ENCODE peak calls at places on chromosomes 3 and 15, in five cellular contexts. One of them, this sample, is unnamed.

GRCh38 chr3:159604151-159604581 is 384.5 kb upstream of the IL12A start:
- DNase-seq in GM23338: no peak
- DNase-seq in stomach: no peak
- DNase-seq in upper lobe of left lung: no peak
- DNase-seq in SK-N-SH: no peak
- DNase-seq in this sample: no peak

GRCh38 chr3:198079771-198080520 is 119.9 kb downstream of the LMLN start:
- DNase-seq in GM23338: peak; percentile 63
- DNase-seq in stomach: no peak
- DNase-seq in upper lobe of left lung: no peak
- DNase-seq in SK-N-SH: no peak
- DNase-seq in this sample: no peak

GRCh38 chr3:45832691-45833090 is 9.2 kb downstream of the LZTFL1 start:
- DNase-seq in GM23338: peak; percentile 45
- DNase-seq in stomach: no peak
- DNase-seq in upper lobe of left lung: no peak
- DNase-seq in SK-N-SH: peak; percentile 25
- DNase-seq in this sample: no peak

GRCh38 chr3:45528429-45528828 is 66.1 kb upstream of the LIMD1 start:
- DNase-seq in GM23338: no peak
- DNase-seq in stomach: no peak
- DNase-seq in upper lobe of left lung: no peak
- DNase-seq in SK-N-SH: no peak
- DNase-seq in this sample: no peak

GRCh38 chr15:101288905-101289513 is 6.0 kb downstream of the SNRPA1 start:
- DNase-seq in GM23338: peak; percentile 81
- DNase-seq in stomach: no peak
- DNase-seq in upper lobe of left lung: no peak
- DNase-seq in SK-N-SH: peak; percentile 55
- DNase-seq in this sample: no peak

GRCh38 chr15:67133738-67134576 is 68.6 kb downstream of the SMAD3 start:
- DNase-seq in GM23338: peak; percentile 44
- DNase-seq in stomach: no peak
- DNase-seq in upper lobe of left lung: no peak
- DNase-seq in SK-N-SH: no peak
- DNase-seq in this sample: no peak

GRCh38 chr15:48388937-48389309 is 57.7 kb downstream of the DUT start:
- DNase-seq in GM23338: no peak
- DNase-seq in stomach: no peak
- DNase-seq in upper lobe of left lung: no peak
- DNase-seq in SK-N-SH: no peak
- DNase-seq in this sample: no peak

GRCh38 chr15:73387507-73388255 is 18.9 kb upstream of the HCN4 start:
- DNase-seq in GM23338: peak; percentile 56
- DNase-seq in stomach: no peak
- DNase-seq in upper lobe of left lung: no peak
- DNase-seq in SK-N-SH: no peak
- DNase-seq in this sample: no peak

GRCh38 chr3:151468284-151468917 is 7.5 kb upstream of the IGSF10 start:
- DNase-seq in GM23338: peak; percentile 94
- DNase-seq in stomach: peak; percentile 48
- DNase-seq in upper lobe of left lung: peak; percentile 37
- DNase-seq in SK-N-SH: peak; percentile 58
- DNase-seq in this sample: no peak

GRCh38 chr3:8903191-8903590 is 60.1 kb downstream of the RAD18 start:
- DNase-seq in GM23338: no peak
- DNase-seq in stomach: no peak
- DNase-seq in upper lobe of left lung: no peak
- DNase-seq in SK-N-SH: no peak
- DNase-seq in this sample: no peak

GRCh38 chr15:65184305-65184943 is 718 bp downstream of the CLPX start:
- DNase-seq in GM23338: peak; percentile 79
- DNase-seq in stomach: peak; percentile 58
- DNase-seq in upper lobe of left lung: peak; percentile 78
- DNase-seq in SK-N-SH: peak; percentile 70
- DNase-seq in this sample: peak; percentile 91

GRCh38 chr3:146308222-146308621 is 57.3 kb upstream of the PLSCR4 start:
- DNase-seq in GM23338: no peak
- DNase-seq in stomach: no peak
- DNase-seq in upper lobe of left lung: no peak
- DNase-seq in SK-N-SH: no peak
- DNase-seq in this sample: no peak

GRCh38 chr15:64461577-64462162 is 1.3 kb downstream of the ZNF609 start:
- DNase-seq in GM23338: peak; percentile 56
- DNase-seq in stomach: peak; percentile 28
- DNase-seq in upper lobe of left lung: peak; percentile 31
- DNase-seq in SK-N-SH: peak; percentile 49
- DNase-seq in this sample: no peak

GRCh38 chr15:72584006-72584405 is 70.5 kb upstream of the GOLGA6B start:
- DNase-seq in GM23338: peak; percentile 43
- DNase-seq in stomach: no peak
- DNase-seq in upper lobe of left lung: no peak
- DNase-seq in SK-N-SH: no peak
- DNase-seq in this sample: no peak

GRCh38 chr3:111863942-111864341 is 4.9 kb downstream of the PHLDB2 start:
- DNase-seq in GM23338: no peak
- DNase-seq in stomach: no peak
- DNase-seq in upper lobe of left lung: no peak
- DNase-seq in SK-N-SH: no peak
- DNase-seq in this sample: no peak

GRCh38 chr3:111871809-111872623 is 13.0 kb downstream of the PHLDB2 start:
- DNase-seq in GM23338: no peak
- DNase-seq in stomach: no peak
- DNase-seq in upper lobe of left lung: no peak
- DNase-seq in SK-N-SH: no peak
- DNase-seq in this sample: no peak

GRCh38 chr3:111864821-111865656 is 6.0 kb downstream of the PHLDB2 start:
- DNase-seq in GM23338: no peak
- DNase-seq in stomach: no peak
- DNase-seq in upper lobe of left lung: no peak
- DNase-seq in SK-N-SH: no peak
- DNase-seq in this sample: no peak

GRCh38 chr3:111862974-111863373 is 3.9 kb downstream of the PHLDB2 start:
- DNase-seq in GM23338: no peak
- DNase-seq in stomach: no peak
- DNase-seq in upper lobe of left lung: no peak
- DNase-seq in SK-N-SH: no peak
- DNase-seq in this sample: no peak

DNA sequence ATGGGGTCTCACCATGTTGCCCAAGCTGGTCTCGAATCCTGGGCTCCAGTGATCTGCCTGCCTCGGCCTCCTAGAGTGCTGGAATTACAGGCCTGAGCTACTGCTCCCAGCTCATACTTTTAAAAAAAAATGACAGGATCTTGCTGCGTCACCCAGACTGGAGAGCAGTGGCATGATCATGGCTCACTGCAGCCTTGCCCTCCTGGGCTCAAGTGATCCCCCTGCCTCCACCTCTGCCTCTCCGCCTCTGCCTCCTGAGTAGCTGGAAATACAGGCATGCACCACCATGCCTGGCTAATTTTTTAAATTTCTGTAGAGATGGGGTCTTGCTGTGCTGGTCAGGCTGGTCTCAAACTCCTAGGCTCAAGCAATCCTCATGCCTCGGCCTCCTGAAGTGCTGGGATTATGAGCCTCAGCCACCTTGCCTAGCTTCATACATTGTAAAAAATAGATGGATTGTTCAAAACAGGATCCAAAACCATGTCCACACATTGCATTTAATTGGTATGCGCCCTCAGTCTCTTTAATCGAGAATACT is 8.9 kb downstream of the PHLDB2 start:
- DNase-seq in GM23338: no peak
- DNase-seq in stomach: no peak
- DNase-seq in upper lobe of left lung: no peak
- DNase-seq in SK-N-SH: no peak
- DNase-seq in this sample: no peak
- H3K27ac ChIP-seq in GM23338: no peak overlapping the region
- H3K27ac ChIP-seq in stomach: no peak overlapping the region
- H3K27ac ChIP-seq in upper lobe of left lung: no peak overlapping the region
- H3K27ac ChIP-seq in SK-N-SH: no peak overlapping the region
- H3K27ac ChIP-seq in this sample: no peak overlapping the region

DNA sequence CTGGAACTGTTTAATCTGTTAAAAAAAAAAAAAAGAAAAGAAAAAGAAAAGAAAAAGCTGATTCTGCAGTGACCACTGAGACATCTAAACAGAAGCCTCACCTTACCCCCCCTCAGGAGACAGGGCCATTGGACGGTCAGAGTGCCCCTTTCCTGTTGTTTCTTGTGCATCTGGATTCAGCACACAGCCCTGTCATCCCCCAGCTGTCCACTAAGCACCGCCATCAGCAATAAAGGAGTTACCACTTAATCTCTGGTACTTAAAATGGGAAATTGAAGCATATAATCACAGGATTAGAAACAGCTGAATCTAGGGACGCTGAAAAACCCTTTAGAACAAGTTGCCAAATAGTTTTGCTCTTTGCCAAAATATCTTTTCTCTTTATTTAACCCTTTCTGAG is 62.5 kb downstream of the TRIM69 start:
- DNase-seq in GM23338: peak; percentile 23
- DNase-seq in stomach: no peak
- DNase-seq in upper lobe of left lung: no peak
- DNase-seq in SK-N-SH: peak; percentile 44
- DNase-seq in this sample: no peak
- TF ChIP-seq CTCF in GM23338: peak; percentile 39
- TF ChIP-seq CTCF in stomach: no peak
- TF ChIP-seq CTCF in upper lobe of left lung: no peak
- TF ChIP-seq CTCF in SK-N-SH: no peak
- TF ChIP-seq CTCF in this sample: no peak

GRCh38 chr15:68676011-68676605 is 97.3 kb downstream of the CORO2B start:
- DNase-seq in GM23338: no peak
- DNase-seq in stomach: peak; percentile 39
- DNase-seq in upper lobe of left lung: no peak
- DNase-seq in SK-N-SH: peak; percentile 55
- DNase-seq in this sample: no peak
- TF ChIP-seq POLR2AphosphoS5 in GM23338: no peak
- TF ChIP-seq POLR2AphosphoS5 in stomach: no peak
- TF ChIP-seq POLR2AphosphoS5 in upper lobe of left lung: no peak
- TF ChIP-seq POLR2AphosphoS5 in SK-N-SH: no peak
- TF ChIP-seq POLR2AphosphoS5 in this sample: no peak

DNA sequence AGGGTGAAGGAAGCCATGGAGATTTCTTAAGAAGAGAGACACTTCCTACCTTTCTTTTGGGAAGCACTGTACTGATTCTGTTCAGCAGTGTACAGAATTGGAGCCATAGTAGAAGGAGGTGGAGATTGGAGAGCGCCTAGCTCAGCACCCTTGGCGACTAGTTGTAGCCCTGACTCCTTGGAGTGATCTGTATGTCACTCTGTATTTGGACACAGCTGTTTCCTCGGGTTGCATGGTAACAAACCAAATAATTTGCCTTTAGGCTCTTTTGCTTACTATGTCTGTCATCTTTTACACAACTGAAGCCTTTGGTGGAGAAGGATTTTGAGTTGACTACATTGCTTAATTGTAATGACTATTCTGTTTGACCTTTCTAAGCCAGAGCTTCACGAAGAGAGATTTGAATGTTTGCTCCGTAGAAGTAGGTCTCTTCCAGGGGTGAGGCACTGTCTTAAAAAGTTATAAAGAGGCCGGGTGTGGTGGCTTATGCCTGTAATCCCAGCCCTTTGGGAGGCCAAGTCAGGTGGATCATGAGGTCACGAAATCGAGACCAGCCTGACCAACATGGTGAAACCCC is 77.1 kb downstream of the AKAP13 start:
- DNase-seq in GM23338: no peak
- DNase-seq in stomach: no peak
- DNase-seq in upper lobe of left lung: no peak
- DNase-seq in SK-N-SH: no peak
- DNase-seq in this sample: no peak
- H3K27ac ChIP-seq in GM23338: no peak overlapping the region
- H3K27ac ChIP-seq in stomach: peak overlapping the region; percentile 5
- H3K27ac ChIP-seq in upper lobe of left lung: no peak overlapping the region
- H3K27ac ChIP-seq in SK-N-SH: no peak overlapping the region
- H3K27ac ChIP-seq in this sample: no peak overlapping the region

GRCh38 chr15:39685999-39686613 is 96.5 kb downstream of the FSIP1 start:
- DNase-seq in GM23338: peak; percentile 83
- DNase-seq in stomach: no peak
- DNase-seq in upper lobe of left lung: no peak
- DNase-seq in SK-N-SH: peak; percentile 53
- DNase-seq in this sample: no peak

GRCh38 chr15:39680868-39681267 is 100.0 kb downstream of the THBS1 start:
- DNase-seq in GM23338: no peak
- DNase-seq in stomach: no peak
- DNase-seq in upper lobe of left lung: no peak
- DNase-seq in SK-N-SH: no peak
- DNase-seq in this sample: no peak

GRCh38 chr15:39685367-39685766 is 97.3 kb downstream of the FSIP1 start:
- DNase-seq in GM23338: no peak
- DNase-seq in stomach: no peak
- DNase-seq in upper lobe of left lung: no peak
- DNase-seq in SK-N-SH: no peak
- DNase-seq in this sample: no peak

GRCh38 chr15:39682366-39682765 is 100.3 kb downstream of the FSIP1 start:
- DNase-seq in GM23338: no peak
- DNase-seq in stomach: no peak
- DNase-seq in upper lobe of left lung: no peak
- DNase-seq in SK-N-SH: no peak
- DNase-seq in this sample: no peak

GRCh38 chr15:39684215-39684614 is 98.4 kb downstream of the FSIP1 start:
- DNase-seq in GM23338: no peak
- DNase-seq in stomach: no peak
- DNase-seq in upper lobe of left lung: no peak
- DNase-seq in SK-N-SH: no peak
- DNase-seq in this sample: no peak
- TF ChIP-seq CTCF in GM23338: no peak
- TF ChIP-seq CTCF in stomach: no peak
- TF ChIP-seq CTCF in upper lobe of left lung: no peak
- TF ChIP-seq CTCF in SK-N-SH: no peak
- TF ChIP-seq CTCF in this sample: no peak

DNA sequence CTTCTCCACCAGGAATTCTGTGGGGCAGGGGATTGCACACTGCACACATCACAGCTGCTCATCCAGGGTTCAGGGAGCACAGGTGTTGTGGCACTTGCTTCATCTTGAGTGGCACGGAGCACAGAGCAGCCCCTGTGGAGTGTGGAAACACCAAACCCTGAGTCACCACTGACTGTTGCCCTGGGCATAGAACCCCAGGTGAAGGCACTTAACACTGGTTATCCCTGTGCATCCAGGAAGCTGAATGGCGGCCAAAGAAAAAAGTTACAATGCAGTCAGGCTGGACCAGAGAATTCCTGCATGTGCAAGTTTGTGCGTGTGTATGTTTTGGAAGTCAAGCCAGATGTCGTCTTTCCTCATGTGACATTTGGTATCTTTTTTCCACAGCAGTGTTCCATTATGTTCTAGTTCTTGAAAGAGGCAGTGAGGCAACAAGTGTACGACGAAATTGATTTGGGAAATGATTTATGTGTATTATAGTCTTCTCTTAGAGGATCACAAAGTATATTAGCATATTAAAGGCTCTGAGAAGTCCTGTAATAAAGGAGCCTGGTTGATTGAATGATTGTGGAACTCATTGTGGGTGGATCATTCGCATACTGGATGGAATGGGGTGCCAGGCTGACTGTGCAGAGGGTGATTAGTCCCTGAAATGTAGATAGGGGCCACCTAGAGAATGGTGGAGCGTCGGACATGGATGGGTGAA is 292.3 kb downstream of the TLE3 start:
- DNase-seq in GM23338: no peak
- DNase-seq in stomach: no peak
- DNase-seq in upper lobe of left lung: peak; percentile 57
- DNase-seq in SK-N-SH: no peak
- DNase-seq in this sample: no peak
- TF ChIP-seq POLR2AphosphoS5 in GM23338: no peak
- TF ChIP-seq POLR2AphosphoS5 in stomach: no peak
- TF ChIP-seq POLR2AphosphoS5 in upper lobe of left lung: no peak
- TF ChIP-seq POLR2AphosphoS5 in SK-N-SH: no peak
- TF ChIP-seq POLR2AphosphoS5 in this sample: peak; percentile 66

This sample was measured in vagina.